ENCODE peak calls at places on chromosomes 12 and 14, in four cellular contexts. N, O, I and S are unnamed samples.

GRCh38 chr14:68174446-68174845 is 354.9 kb downstream of the RAD51B start:
- DNase-seq in I (no peak), O (no peak), N (no peak), S (no peak)

GRCh38 chr12:52812749-52813148 is 1.2 kb downstream of the KRT4 start:
- DNase-seq in N (no peak), I (no peak), O (no peak), S (no peak)

GRCh38 chr12:76688001-76688400 is 75.9 kb upstream of the ZDHHC17 start:
- DNase-seq in O (no peak), N (no peak), I (no peak), S (no peak)

GRCh38 chr12:14239935-14240872 is 125.3 kb upstream of the ATF7IP start:
- DNase-seq in I (no peak), O (no peak), N (no peak), S (no peak)

GRCh38 chr12:111173391-111174282 is 195.3 kb downstream of the PHETA1 start:
- DNase-seq in N (no peak), I (no peak), O (no peak), S (no peak)

GRCh38 chr12:102631274-102631673 is 150.9 kb upstream of the IGF1 start:
- DNase-seq in O (no peak), N (peak; percentile 15), I (no peak), S (no peak)

GRCh38 chr12:77118696-77119095 is 53.3 kb upstream of the E2F7 start:
- DNase-seq in N (no peak), I (no peak), O (no peak), S (no peak)

GRCh38 chr12:10455766-10456165 is 2.6 kb upstream of the KLRC1 start:
- DNase-seq in N (no peak), I (no peak), O (no peak), S (no peak)

GRCh38 chr12:114316076-114316475 is 89.9 kb downstream of the TBX5 start:
- DNase-seq in I (no peak), O (no peak), N (no peak), S (no peak)

GRCh38 chr14:93780811-93781210 is 7.5 kb downstream of the PRIMA1 start:
- DNase-seq in O (no peak), I (no peak), N (no peak), S (no peak)

GRCh38 chr12:110546339-110546738 is 36.8 kb downstream of the PPTC7 start:
- DNase-seq in I (peak; percentile 54), N (no peak), O (no peak), S (no peak)

GRCh38 chr12:83016226-83016835 is 329.6 kb downstream of the TMTC2 start:
- DNase-seq in O (no peak), N (peak; percentile 4), I (peak; percentile 40), S (no peak)

GRCh38 chr14:104187931-104188726 is 49.7 kb downstream of the KIF26A start:
- DNase-seq in N (no peak), I (no peak), O (no peak), S (no peak)

GRCh38 chr12:23472329-23472971 is 477.0 kb downstream of the SOX5 start:
- DNase-seq in O (no peak), I (no peak), N (no peak), S (no peak)

GRCh38 chr12:19507823-19508222 is 68.5 kb downstream of the AEBP2 start:
- DNase-seq in I (peak; percentile 22), N (no peak), O (no peak), S (no peak)

GRCh38 chr14:74257078-74257987 is 18.1 kb downstream of the VSX2 start:
- DNase-seq in N (peak; percentile 47), O (peak; percentile 45), I (no peak), S (peak; percentile 95)

GRCh38 chr12:17108877-17109520 is 503.0 kb upstream of the LMO3 start:
- DNase-seq in I (no peak), O (no peak), N (no peak), S (peak; percentile 3)

GRCh38 chr12:102964872-102965271 is 7.4 kb downstream of the ASCL1 start:
- DNase-seq in O (no peak), N (peak; percentile 33), I (no peak), S (no peak)